ENCODE peak calls at places on chromosomes 3 and 15, in four cellular contexts. T is cardiac fibroblast, L is lower leg skin, F is AG04450. E is an unnamed sample.

GRCh38 chr3:78963771-78964170 is 804.0 kb downstream of the ROBO1 start:
- DNase-seq in F (no peak), L (no peak), T (no peak), E (peak; percentile 53)

GRCh38 chr15:101264011-101264410 is 12.2 kb upstream of the CHSY1 start:
- DNase-seq in T (peak; percentile 40), F (no peak), L (no peak), E (peak; percentile 66)

GRCh38 chr15:68430471-68431036 is 1.4 kb downstream of the ITGA11 start:
- DNase-seq in F (no peak), L (peak; percentile 78), T (no peak), E (no peak)

GRCh38 chr3:38533285-38533994 is 37.3 kb downstream of the EXOG start:
- DNase-seq in F (no peak), T (peak; percentile 51), L (no peak), E (no peak)

GRCh38 chr3:39318311-39318710 is 11.2 kb upstream of the CCR8 start:
- DNase-seq in F (no peak), L (no peak), T (no peak), E (no peak)

GRCh38 chr15:52735231-52736089 is 54.7 kb downstream of the ONECUT1 start:
- DNase-seq in F (peak; percentile 38), T (peak; percentile 81), L (no peak), E (peak; percentile 85)

GRCh38 chr15:95196176-95196915 is 965.0 kb downstream of the MCTP2 start:
- DNase-seq in T (no peak), F (no peak), L (no peak), E (no peak)

GRCh38 chr3:88180398-88180999 is 30.7 kb downstream of the C3orf38 start:
- DNase-seq in T (peak; percentile 71), F (peak; percentile 30), L (no peak), E (peak; percentile 83)

GRCh38 chr3:108091498-108092259 is 848 bp upstream of the CD47 start:
- DNase-seq in F (no peak), L (no peak), T (no peak), E (no peak)

GRCh38 chr3:117874904-117875874 is 1159.5 kb downstream of the IGSF11 start:
- DNase-seq in L (no peak), T (no peak), F (no peak), E (no peak)

GRCh38 chr3:77605865-77606264 is 566.0 kb downstream of the ROBO2 start:
- DNase-seq in F (no peak), T (no peak), L (no peak), E (no peak)

GRCh38 chr15:74845208-74845568 is 2.2 kb upstream of the ULK3 start:
- DNase-seq in F (no peak), T (no peak), L (no peak), E (no peak)

GRCh38 chr3:187783098-187783497 is 37.8 kb upstream of the BCL6 start:
- DNase-seq in L (no peak), T (peak; percentile 89), F (peak; percentile 84), E (peak; percentile 88)

GRCh38 chr3:124422805-124423204 is 307.4 kb upstream of the UMPS start:
- DNase-seq in T (no peak), L (no peak), F (no peak), E (no peak)

GRCh38 chr3:10357592-10358308 is 36.8 kb upstream of the SEC13 start:
- DNase-seq in L (no peak), T (peak; percentile 93), F (peak; percentile 58), E (peak; percentile 92)

GRCh38 chr3:3798641-3799113 is 554 bp upstream of the LRRN1 start:
- DNase-seq in L (no peak), T (no peak), F (no peak), E (no peak)

GRCh38 chr3:133237380-133237779 is 162.5 kb upstream of the BFSP2 start:
- DNase-seq in F (no peak), L (no peak), T (peak; percentile 23), E (peak; percentile 8)

GRCh38 chr3:30667250-30667585 is 60.8 kb downstream of the TGFBR2 start:
- DNase-seq in L (no peak), T (no peak), F (no peak), E (peak; percentile 30)

GRCh38 chr3:34260266-34260990 is 462.0 kb downstream of the PDCD6IP start:
- DNase-seq in L (no peak), F (peak; percentile 1), T (peak; percentile 61), E (peak; percentile 81)

GRCh38 chr15:27679621-27680521 is 419.2 kb downstream of the OCA2 start:
- DNase-seq in L (peak; percentile 36), T (no peak), F (no peak), E (peak; percentile 20)

GRCh38 chr3:52173101-52173500 is 18.9 kb upstream of the POC1A start:
- DNase-seq in L (no peak), T (no peak), F (no peak), E (no peak)

GRCh38 chr3:127369356-127369935 is 81.6 kb upstream of the PRR20G start:
- DNase-seq in T (no peak), L (peak; percentile 60), F (no peak), E (no peak)

GRCh38 chr3:117553461-117553860 is 843.9 kb downstream of the TUSC7 start:
- DNase-seq in F (no peak), T (no peak), L (no peak), E (peak; percentile 82)

GRCh38 chr15:88610756-88611231 is 10.3 kb upstream of the AEN start:
- DNase-seq in T (no peak), F (no peak), L (no peak), E (no peak)
- TF ChIP-seq CTCF in T (no peak), F (peak; percentile 30), L (no peak), E (peak; percentile 24)

DNA sequence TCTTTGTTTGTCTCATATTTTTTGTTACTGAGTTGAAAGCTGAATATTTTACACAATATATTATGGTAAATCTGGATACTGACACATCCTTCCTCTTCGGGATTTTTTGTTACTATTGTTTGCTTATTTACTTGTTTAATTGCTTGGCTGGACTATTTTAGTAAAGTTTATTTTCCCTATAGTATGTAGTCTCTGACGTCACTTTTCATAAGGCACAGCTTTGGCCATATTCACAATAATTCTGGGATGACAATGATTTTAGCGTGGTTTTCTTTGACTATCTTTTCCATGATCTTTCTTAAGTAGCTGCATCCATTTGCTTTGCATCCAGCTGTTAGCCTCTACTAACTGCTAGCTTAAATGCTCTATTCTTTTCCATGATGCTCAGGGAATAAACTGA is 552.4 kb downstream of the VGLL3 start:
- DNase-seq in F (no peak), T (no peak), L (no peak), E (no peak)
- H3K4me3 ChIP-seq in F (no peak overlapping the region), T (no peak overlapping the region), L (no peak overlapping the region), E (no peak overlapping the region)

GRCh38 chr3:42120866-42121265 is 29.7 kb downstream of the TRAK1 start:
- DNase-seq in T (no peak), F (no peak), L (no peak), E (no peak)
- TF ChIP-seq CTCF in T (no peak), F (no peak), L (no peak), E (no peak)

GRCh38 chr3:12810963-12811362 is 14.5 kb downstream of the CAND2 start:
- DNase-seq in T (no peak), F (no peak), L (no peak), E (no peak)
- H3K4me3 ChIP-seq in T (no peak overlapping the region), F (no peak overlapping the region), L (no peak overlapping the region), E (no peak overlapping the region)

GRCh38 chr3:184719709-184720108 is 7.8 kb upstream of the MAGEF1 start:
- DNase-seq in L (no peak), F (no peak), T (no peak), E (no peak)

GRCh38 chr3:184715943-184716651 is 4.2 kb upstream of the MAGEF1 start:
- DNase-seq in T (peak; percentile 56), L (no peak), F (no peak), E (peak; percentile 23)

GRCh38 chr3:184716652-184717607 is 5.1 kb upstream of the MAGEF1 start:
- DNase-seq in F (no peak), L (no peak), T (peak; percentile 63), E (peak; percentile 63)

GRCh38 chr3:184717608-184717995 is 5.7 kb upstream of the MAGEF1 start:
- DNase-seq in F (no peak), T (no peak), L (no peak), E (no peak)

DNA sequence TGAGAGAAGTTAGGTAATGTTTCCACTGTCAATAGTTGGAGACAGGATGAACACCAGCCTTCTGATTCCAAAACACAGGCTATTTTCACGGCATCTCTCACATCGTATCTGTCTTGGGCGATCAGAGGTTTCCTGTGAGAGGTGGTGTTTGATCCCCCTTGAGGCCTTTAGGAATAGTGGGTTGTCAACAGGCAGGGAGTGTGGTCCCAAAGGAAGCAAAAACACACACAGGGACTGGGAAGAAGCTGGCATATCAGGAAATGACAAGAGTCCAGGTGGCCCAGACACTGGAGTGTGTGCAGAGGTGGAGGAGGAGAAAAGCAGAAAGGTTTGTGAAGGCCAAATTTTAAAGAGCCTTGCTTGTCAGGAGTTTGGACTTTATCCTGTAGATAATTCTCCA is 6.6 kb upstream of the MAGEF1 start:
- DNase-seq in T (no peak), L (no peak), F (no peak), E (no peak)
- TF ChIP-seq CTCF in T (no peak), L (no peak), F (no peak), E (no peak)

GRCh38 chr15:22863356-22863755 is 24.9 kb downstream of the NIPA2 start:
- DNase-seq in L (no peak), F (no peak), T (no peak), E (no peak)
- H3K4me3 ChIP-seq in L (no peak overlapping the region), F (no peak overlapping the region), T (no peak overlapping the region), E (no peak overlapping the region)

DNA sequence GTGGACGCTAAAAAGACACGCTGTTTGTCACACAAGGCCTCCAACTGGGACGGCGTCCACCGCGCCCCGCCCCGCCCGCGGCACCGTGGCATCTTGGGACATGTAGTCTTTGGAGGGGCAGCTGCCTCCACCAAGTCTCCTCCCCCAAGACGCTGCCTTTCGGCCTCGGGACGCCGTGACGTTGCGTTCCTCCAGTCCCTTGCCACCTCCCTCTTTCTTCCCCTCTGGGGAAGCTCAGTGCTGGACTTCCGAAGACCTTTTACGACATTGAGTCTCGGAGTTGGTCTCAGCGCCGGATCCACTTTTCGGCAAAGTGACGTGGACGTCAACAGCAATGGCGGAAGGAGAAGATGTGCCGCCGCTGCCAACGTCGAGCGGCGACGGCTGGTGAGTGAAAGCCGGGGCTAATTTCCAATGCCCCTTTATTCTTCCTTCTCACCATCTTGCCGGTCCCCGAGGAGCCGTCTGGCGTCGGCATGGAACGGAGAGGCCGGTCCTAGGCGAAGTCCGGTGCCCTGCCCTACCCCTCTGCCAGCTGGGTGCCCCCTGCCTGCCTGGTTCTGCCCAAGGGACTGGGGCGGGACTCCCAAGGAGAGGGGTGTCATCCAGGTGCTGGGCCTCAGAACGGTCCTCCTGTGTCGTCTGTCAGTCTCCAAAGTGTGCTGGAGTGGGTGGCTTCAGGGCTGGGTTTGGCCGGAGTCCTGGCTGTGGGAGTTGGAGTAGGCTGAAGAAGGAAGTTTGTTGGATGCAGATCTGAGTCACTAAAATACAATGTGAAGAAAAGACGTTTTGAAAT is at the start of gene TBC1D23:
- DNase-seq in L (peak; percentile 100), F (peak; percentile 99), T (peak; percentile 100), E (peak; percentile 100)
- TF ChIP-seq CTCF in L (no peak), F (peak; percentile 4), T (no peak), E (no peak)

E was measured in choroid plexus epithelial cell.